ENCODE peak calls at places on chromosome 7, in five cellular contexts. J is heart left ventricle, O is body of pancreas, U is breast epithelium, R is A549. Y is an unnamed sample.

GRCh38 chr7:95662987-95663386 is 66.7 kb upstream of the PDK4 start:
- DNase-seq in R (no peak), O (no peak), J (no peak), U (no peak), Y (no peak)

GRCh38 chr7:98289333-98289875 is 7.9 kb downstream of the BRI3 start:
- DNase-seq in J (no peak), O (no peak), R (no peak), U (no peak), Y (no peak)

GRCh38 chr7:143510854-143511592 is 33.4 kb downstream of the TAS2R41 start:
- DNase-seq in R (no peak), J (no peak), O (no peak), U (no peak), Y (no peak)

GRCh38 chr7:90209776-90210175 is 1.8 kb upstream of the STEAP2 start:
- DNase-seq in U (no peak), J (no peak), R (no peak), O (no peak), Y (no peak)

GRCh38 chr7:117008849-117009531 is 55.7 kb downstream of the ST7 start:
- DNase-seq in U (no peak), J (no peak), O (no peak), R (no peak), Y (no peak)

GRCh38 chr7:7920481-7920880 is 48.1 kb upstream of the GLCCI1 start:
- DNase-seq in U (no peak), O (peak; percentile 35), R (no peak), J (no peak), Y (no peak)

GRCh38 chr7:22357311-22358175 is 589 bp upstream of the RAPGEF5 start:
- DNase-seq in J (no peak), O (peak; percentile 66), U (no peak), R (peak; percentile 25), Y (peak; percentile 30)

GRCh38 chr7:62361-63116 is 129.8 kb upstream of the FAM20C start:
- DNase-seq in O (peak; percentile 7), U (peak; percentile 34), R (no peak), J (no peak), Y (no peak)

GRCh38 chr7:151777913-151778670 is 98.8 kb downstream of the PRKAG2 start:
- DNase-seq in R (no peak), J (no peak), O (no peak), U (no peak), Y (no peak)

GRCh38 chr7:14604606-14605005 is 297.9 kb downstream of the DGKB start:
- DNase-seq in R (no peak), J (no peak), U (no peak), O (no peak), Y (no peak)

GRCh38 chr7:150983893-150984368 is 5.8 kb upstream of the KCNH2 start:
- DNase-seq in R (no peak), J (peak; percentile 24), O (peak; percentile 49), U (no peak), Y (peak; percentile 62)

GRCh38 chr7:28862876-28863275 is 95.3 kb downstream of the TRIL start:
- DNase-seq in J (no peak), O (no peak), R (no peak), U (no peak), Y (no peak)

GRCh38 chr7:158343526-158343925 is 244.1 kb downstream of the PTPRN2 start:
- DNase-seq in U (no peak), J (no peak), R (no peak), O (no peak), Y (peak; percentile 15)

GRCh38 chr7:42843209-42843800 is 68.6 kb downstream of the C7orf25 start:
- DNase-seq in R (peak; percentile 36), J (no peak), U (no peak), O (peak; percentile 31), Y (peak; percentile 61)

GRCh38 chr7:85041599-85042216 is 145.1 kb downstream of the SEMA3D start:
- DNase-seq in U (peak; percentile 60), J (no peak), R (peak; percentile 17), O (peak; percentile 69), Y (peak; percentile 84)

GRCh38 chr7:122550545-122550944 is 148.4 kb downstream of the RNF133 start:
- DNase-seq in R (no peak), O (no peak), J (no peak), U (no peak), Y (no peak)

GRCh38 chr7:3338161-3338560 is 37.1 kb downstream of the SDK1 start:
- DNase-seq in R (no peak), J (no peak), O (peak; percentile 20), U (no peak), Y (no peak)

GRCh38 chr7:137970263-137970975 is 31.5 kb downstream of the CREB3L2 start:
- DNase-seq in U (peak; percentile 89), J (peak; percentile 75), O (peak; percentile 55), R (peak; percentile 21), Y (peak; percentile 79)

GRCh38 chr7:128455556-128456254 is at the start of gene HILPDA:
- DNase-seq in R (peak; percentile 94), J (peak; percentile 98), U (peak; percentile 91), O (peak; percentile 95), Y (peak; percentile 93)
- H3K4me1 ChIP-seq in R (peaks cover 49% of the 10 kb centered on the region), J (peaks cover 38% of the 10 kb centered on the region), U (no peaks in the 10 kb centered on the region), O (peaks cover 68% of the 10 kb centered on the region), Y (peaks cover 45% of the 10 kb centered on the region)

GRCh38 chr7:100373261-100373831 is at the start of gene PILRA:
- DNase-seq in R (no peak), O (no peak), U (no peak), J (peak; percentile 71), Y (no peak)
- H3K27ac ChIP-seq in R (peak within 1 kb of the TSS; percentile 70), O (no peak within 1 kb of the TSS), U (no peak within 1 kb of the TSS), J (peak within 1 kb of the TSS; percentile 4), Y (peak within 1 kb of the TSS; percentile 78)

GRCh38 chr7:75987026-75987804 is 7.2 kb downstream of the TMEM120A start:
- DNase-seq in R (no peak), O (no peak), J (peak; percentile 63), U (no peak), Y (no peak)
- TF ChIP-seq POLR2A in R (no peak), O (no peak), J (no peak), U (no peak), Y (no peak)

GRCh38 chr7:134827889-134828288 is 48.5 kb downstream of the CALD1 start:
- DNase-seq in R (no peak), J (no peak), U (no peak), O (no peak), Y (no peak)
- H3K4me1 ChIP-seq in R (no peaks in the 10 kb centered on the region), J (peaks cover 82% of the 10 kb centered on the region), U (no peaks in the 10 kb centered on the region), O (no peaks in the 10 kb centered on the region), Y (peaks cover 12% of the 10 kb centered on the region)

DNA sequence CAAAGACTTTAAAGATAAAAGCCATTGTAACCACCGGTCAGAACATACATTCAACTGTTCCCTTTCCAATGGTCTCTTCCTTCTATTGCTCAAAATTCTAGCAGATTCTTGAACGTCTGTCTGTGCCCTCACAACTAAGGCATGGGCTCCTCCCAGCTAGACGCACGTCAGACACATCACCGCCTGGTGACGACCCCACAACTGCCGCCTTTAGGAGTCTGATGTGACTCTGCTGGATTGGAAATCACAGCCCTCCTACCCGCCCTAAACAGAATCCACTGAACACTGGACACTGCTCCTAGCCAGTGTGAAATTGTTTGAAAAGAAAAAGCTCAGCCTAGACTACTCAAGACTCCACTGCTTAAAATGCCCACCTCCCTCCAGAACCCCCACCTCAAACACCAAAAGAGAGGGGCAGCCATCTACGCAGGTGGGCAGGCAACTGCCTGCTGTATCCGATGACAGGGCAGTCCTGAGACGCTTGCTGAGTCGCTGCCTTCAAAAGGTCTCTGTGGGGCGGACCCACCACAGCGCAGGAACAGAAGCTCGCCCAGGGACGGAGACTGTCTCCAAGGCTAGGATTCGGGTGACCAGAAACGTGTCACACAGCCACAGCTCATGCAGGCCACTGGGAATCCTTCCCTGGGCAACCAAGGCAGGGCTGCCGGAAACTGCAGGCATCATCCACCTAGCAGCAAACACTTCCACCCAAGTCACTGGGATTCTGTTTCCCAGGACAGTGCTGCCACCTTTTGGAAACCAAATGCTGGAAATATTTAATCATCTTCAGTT is 34.7 kb downstream of the GSDME start:
- DNase-seq in J (no peak), O (no peak), R (no peak), U (no peak), Y (no peak)
- H3K27ac ChIP-seq in J (no peak overlapping the region), O (no peak overlapping the region), R (peak overlapping the region; percentile 9), U (no peak overlapping the region), Y (no peak overlapping the region)

GRCh38 chr7:24572014-24572413 is 1.2 kb upstream of the PALS2 start:
- DNase-seq in J (no peak), U (no peak), R (no peak), O (no peak), Y (no peak)

GRCh38 chr7:24574365-24574764 is 1.1 kb downstream of the PALS2 start:
- DNase-seq in U (no peak), O (no peak), J (no peak), R (no peak), Y (no peak)

GRCh38 chr7:24572421-24573007 is 738 bp upstream of the PALS2 start:
- DNase-seq in U (peak; percentile 53), O (peak; percentile 66), J (peak; percentile 58), R (peak; percentile 33), Y (peak; percentile 26)

GRCh38 chr7:24573554-24574338 is 494 bp downstream of the PALS2 start:
- DNase-seq in U (peak; percentile 51), J (peak; percentile 74), R (peak; percentile 31), O (peak; percentile 55), Y (peak; percentile 63)

GRCh38 chr7:24573008-24573553 is at the start of gene PALS2:
- DNase-seq in O (peak; percentile 79), R (peak; percentile 60), U (peak; percentile 55), J (peak; percentile 85), Y (peak; percentile 74)
- TF ChIP-seq POLR2A in O (peak; percentile 51), R (peak; percentile 65), U (no peak), J (no peak), Y (no peak)

DNA sequence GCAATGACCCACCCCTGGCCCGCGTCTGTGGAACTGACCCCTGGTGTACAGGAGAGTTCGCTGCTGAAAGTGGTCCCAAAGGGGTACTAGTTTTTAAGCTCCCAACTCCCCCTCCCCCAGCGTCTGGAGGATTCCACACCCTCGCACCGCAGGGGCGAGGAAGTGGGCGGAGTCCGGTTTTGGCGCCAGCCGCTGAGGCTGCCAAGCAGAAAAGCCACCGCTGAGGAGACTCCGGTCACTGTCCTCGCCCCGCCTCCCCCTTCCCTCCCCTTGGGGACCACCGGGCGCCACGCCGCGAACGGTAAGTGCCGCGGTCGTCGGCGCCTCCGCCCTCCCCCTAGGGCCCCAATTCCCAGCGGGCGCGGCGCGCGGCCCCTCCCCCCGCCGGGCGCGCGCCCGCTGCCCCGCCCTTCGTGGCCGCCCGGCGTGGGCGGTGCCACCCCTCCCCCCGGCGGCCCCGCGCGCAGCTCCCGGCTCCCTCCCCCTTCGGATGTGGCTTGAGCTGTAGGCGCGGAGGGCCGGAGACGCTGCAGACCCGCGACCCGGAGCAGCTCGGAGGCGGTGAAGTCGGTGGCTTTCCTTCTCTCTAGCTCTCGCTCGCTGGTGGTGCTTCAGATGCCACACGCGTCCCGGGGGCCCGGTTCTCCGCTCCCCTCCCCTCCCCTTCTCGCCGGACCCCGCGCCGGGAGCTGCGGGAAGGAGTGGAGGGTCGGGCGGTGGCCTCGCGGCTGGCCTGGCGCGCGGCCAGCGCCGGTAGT is at the start of gene CBX3:
- DNase-seq in R (peak; percentile 63), J (peak; percentile 95), O (peak; percentile 87), U (peak; percentile 88), Y (peak; percentile 89)
- H3K4me1 ChIP-seq in R (peaks cover 37% of the 10 kb centered on the region), J (peaks cover 40% of the 10 kb centered on the region), O (peaks cover 43% of the 10 kb centered on the region), U (peaks cover 5% of the 10 kb centered on the region), Y (peaks cover 12% of the 10 kb centered on the region)

GRCh38 chr7:64581929-64582894 is 19.3 kb upstream of the ZNF680 start:
- DNase-seq in J (no peak), U (no peak), O (no peak), R (no peak), Y (peak; percentile 69)
- H3K27ac ChIP-seq in J (no peak overlapping the region), U (no peak overlapping the region), O (no peak overlapping the region), R (no peak overlapping the region), Y (peak overlapping the region; percentile 86)